ENCODE peak calls at places on chromosomes 7 and 10, in five cellular contexts. N is HCT116, Y is GM23338, I is hepatocyte, X is SK-N-SH. D is an unnamed sample. For H3K9me2, the result is how much of the 10 kb centered on the place peaks cover.

GRCh38 chr7:143222782-143223181 is 945 bp downstream of the TAS2R40 start:
- DNase-seq in N (no peak), Y (no peak), I (no peak), X (no peak), D (no peak)

GRCh38 chr10:126101744-126102143 is 205.4 kb downstream of the FANK1 start:
- DNase-seq in N (no peak), Y (no peak), I (no peak), X (no peak), D (peak)

GRCh38 chr7:66296001-66296521 is 90.9 kb downstream of the TPST1 start:
- DNase-seq in N (no peak), Y (no peak), I (no peak), X (no peak), D (no peak)

GRCh38 chr7:138752568-138753518 is 45.0 kb upstream of the TMEM213 start:
- DNase-seq in N (peak), Y (peak), I (no peak), X (peak), D (peak)

GRCh38 chr7:123204206-123204835 is 4.6 kb upstream of the SLC13A1 start:
- DNase-seq in N (no peak), Y (no peak), I (no peak), X (no peak), D (no peak)

GRCh38 chr7:141649137-141649864 is 52.7 kb downstream of the DENND11 start:
- DNase-seq in N (no peak), Y (no peak), I (no peak), X (no peak), D (peak)

GRCh38 chr7:131183611-131184119 is 144.0 kb upstream of the MKLN1 start:
- DNase-seq in N (no peak), Y (no peak), I (no peak), X (no peak), D (peak)

GRCh38 chr10:62059424-62059913 is 158.0 kb downstream of the ARID5B start:
- DNase-seq in N (no peak), Y (no peak), I (no peak), X (no peak), D (no peak)

GRCh38 chr10:110724116-110724701 is 80.1 kb downstream of the RBM20 start:
- DNase-seq in N (no peak), Y (no peak), I (no peak), X (no peak), D (peak)

GRCh38 chr10:31878486-31878885 is 50.1 kb downstream of the ARHGAP12 start:
- DNase-seq in N (no peak), Y (no peak), I (no peak), X (no peak), D (no peak)

GRCh38 chr7:78794101-78794500 is 659.4 kb downstream of the MAGI2 start:
- DNase-seq in N (no peak), Y (peak), I (no peak), X (no peak), D (no peak)

GRCh38 chr7:48126037-48126436 is 37.0 kb downstream of the UPP1 start:
- DNase-seq in N (no peak), Y (no peak), I (no peak), X (no peak), D (no peak)

DNA sequence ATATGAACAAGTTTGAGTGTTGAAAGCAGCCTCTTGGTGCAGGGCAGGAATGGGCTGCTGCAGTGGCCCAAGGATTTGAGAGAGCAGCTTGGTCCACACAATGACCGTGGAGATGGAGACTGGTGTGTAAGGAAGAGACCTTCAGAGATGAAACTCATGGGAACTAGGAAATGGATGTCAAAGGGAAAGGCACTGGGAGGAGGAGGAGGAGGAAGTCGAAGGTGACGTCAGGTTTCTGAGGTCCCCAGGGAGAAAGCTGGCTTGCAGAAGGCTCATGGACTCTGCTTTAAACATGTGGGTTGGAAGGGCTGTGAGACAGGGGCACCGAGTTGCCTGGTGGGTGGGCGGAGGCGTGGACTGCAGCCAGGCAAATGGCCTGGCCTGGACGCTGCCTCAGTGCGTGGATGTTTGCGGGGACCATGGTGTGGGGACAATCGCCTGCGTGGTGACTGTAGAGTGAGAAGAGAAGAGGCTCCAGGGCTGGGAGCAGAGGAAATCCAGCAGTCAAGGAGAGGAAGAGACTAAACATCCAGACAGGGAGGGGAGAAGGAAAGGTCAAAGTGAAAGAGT is 14.6 kb downstream of the C10orf71 start:
- DNase-seq in N (no peak), Y (no peak), I (no peak), X (no peak), D (no peak)
- TF ChIP-seq EZH2phosphoT487 in N (no peak), Y (no peak), I (no peak), X (no peak), D (no peak)

GRCh38 chr7:28187012-28187411 is 6.4 kb upstream of the JAZF1 start:
- DNase-seq in N (no peak), Y (no peak), I (no peak), X (no peak), D (no peak)
- H3K9me2 ChIP-seq in N (under half), Y (under half), I (under half), X (under half), D (under half)

DNA sequence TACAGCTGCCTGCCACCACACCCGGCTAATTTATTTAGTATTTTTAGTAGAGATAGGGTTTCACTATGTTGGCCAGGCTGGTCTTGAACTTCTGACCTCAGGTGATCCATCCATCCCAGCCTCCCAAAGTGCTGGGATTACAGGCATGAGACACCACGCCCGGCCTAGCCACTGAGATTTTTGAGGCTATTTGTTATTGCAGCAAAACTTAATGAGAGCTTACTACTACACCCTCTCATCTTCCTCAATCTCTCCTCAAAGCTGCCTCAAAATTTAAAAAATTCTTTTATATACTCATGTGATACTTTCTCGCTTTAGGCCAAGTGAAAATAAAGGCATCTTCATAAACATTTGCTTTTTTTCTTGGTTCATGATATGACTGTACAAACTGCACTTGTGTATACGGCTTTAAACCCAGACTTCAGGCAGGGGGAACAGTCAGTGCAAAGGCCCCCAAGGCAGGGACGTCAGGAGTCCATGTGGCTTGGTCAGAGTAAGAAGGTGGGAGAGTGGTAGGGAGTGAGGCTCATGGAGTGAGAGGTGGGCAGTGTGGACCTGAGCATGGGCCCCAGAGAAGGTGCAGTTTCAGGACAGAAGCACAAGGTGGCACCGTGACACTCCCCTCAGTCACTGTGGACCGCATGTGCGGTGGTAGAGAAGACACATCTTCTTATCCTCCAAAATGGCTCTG is 55.5 kb downstream of the SYPL1 start:
- DNase-seq in N (peak), Y (peak), I (peak), X (peak), D (peak)
- TF ChIP-seq EZH2phosphoT487 in N (no peak), Y (no peak), I (no peak), X (no peak), D (no peak)

DNA sequence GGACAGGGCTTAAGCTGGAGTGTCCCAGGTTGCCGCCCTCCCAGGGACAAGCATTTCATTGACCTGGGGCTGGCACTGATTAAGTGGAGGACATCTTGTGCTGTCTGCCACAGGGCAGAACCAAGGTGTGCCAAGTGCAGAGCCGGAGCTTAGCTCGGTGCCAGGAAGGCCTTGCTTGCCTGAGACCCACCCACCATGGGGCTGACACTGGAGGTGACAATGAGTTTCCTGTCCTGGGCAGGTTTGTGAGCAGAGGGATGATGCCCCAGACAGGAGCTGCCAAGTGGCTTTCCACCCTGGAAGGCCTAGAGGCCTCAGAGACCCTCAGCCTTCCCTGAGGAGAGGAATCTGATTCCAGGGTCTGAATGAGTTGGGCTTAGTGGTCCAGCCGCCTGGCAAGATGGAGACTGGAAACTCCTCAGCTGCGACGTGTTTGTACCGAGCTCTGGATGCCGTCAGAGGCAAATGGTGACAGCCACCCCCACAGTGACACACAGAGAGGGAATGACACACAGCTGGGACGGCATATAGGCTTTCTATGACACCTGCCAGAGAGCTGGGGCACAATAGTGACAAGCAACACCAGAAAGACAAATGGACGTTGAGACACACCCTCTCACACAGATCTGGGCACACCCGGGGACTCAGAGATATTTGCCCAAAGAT is 2.6 kb downstream of the ADCYAP1R1 start:
- DNase-seq in N (no peak), Y (no peak), I (no peak), X (no peak), D (no peak)
- H3K9me2 ChIP-seq in N (under half), Y (under half), I (under half), X (under half), D (under half)

GRCh38 chr10:17412323-17412722 is 42.1 kb downstream of the ST8SIA6 start:
- DNase-seq in N (no peak), Y (peak), I (no peak), X (no peak), D (no peak)
- TF ChIP-seq EZH2phosphoT487 in N (no peak), Y (no peak), I (no peak), X (no peak), D (no peak)

DNA sequence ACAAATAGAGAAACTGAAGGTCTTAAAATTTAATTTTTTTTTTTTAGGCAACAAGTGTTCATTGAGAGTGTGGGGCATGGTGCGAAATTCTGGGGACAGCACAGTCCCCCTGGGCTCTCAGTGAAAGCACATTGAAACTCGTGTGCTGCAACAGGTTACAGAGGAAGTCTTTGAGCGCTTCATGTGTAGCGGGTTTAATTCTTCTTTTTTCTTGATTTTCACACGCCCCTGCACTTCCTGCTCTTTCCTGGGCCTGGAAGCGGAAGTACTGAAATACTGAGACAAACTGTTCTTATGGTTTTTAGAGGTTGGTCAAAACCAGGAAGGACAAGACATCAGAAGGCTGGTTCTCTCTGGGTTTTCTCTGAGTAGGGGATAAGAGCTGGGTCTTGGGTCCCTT is 203.5 kb downstream of the PTEN start:
- DNase-seq in N (no peak), Y (no peak), I (no peak), X (no peak), D (peak)
- H3K9me2 ChIP-seq in N (under half), Y (under half), I (under half), X (under half), D (under half)

DNA sequence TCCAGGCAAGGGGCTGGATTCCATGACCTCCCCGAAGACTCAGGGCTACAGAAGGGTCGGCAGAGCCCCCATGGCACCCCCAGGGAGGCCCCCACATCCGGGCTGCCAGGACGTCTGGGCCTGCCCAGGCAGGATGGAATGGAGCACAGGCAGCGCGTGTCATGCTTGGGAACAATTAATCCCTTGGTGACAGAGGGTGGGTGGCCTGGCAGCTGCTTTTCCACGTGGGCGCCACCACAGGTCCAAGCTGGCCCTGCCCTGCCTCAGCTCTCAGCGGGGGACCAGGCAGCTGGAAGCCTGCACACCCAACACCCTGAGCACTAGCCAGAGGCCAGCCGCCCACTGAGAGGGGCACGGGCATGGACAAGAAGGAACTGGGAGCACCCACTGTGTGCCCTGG is 11.4 kb downstream of the ELN start:
- DNase-seq in N (no peak), Y (no peak), I (no peak), X (no peak), D (no peak)
- TF ChIP-seq EZH2phosphoT487 in N (no peak), Y (no peak), I (no peak), X (no peak), D (no peak)